ENCODE peak calls at places on chromosomes 6 and 20, in five cellular contexts. Z is mammary epithelial cell, A is heart right ventricle, G is AG09309, U is ascending aorta. F is an unnamed sample.

GRCh38 chr6:52616271-52616670 is 39.4 kb upstream of the TRAM2 start:
- DNase-seq in Z (no peak), G (no peak), U (no peak), A (no peak), F (no peak)

GRCh38 chr6:108194503-108194902 is 28.7 kb downstream of the NR2E1 start:
- DNase-seq in U (no peak), Z (no peak), G (no peak), A (no peak), F (no peak)

GRCh38 chr20:33731693-33732165 is at the start of gene ZNF341:
- DNase-seq in A (peak), U (peak), G (no peak), Z (peak), F (peak)

GRCh38 chr6:37882292-37882691 is 62.8 kb downstream of the ZFAND3 start:
- DNase-seq in G (no peak), U (no peak), A (no peak), Z (no peak), F (no peak)

GRCh38 chr6:142802124-142802523 is 142.9 kb downstream of the HIVEP2 start:
- DNase-seq in G (peak), Z (peak), U (no peak), A (no peak), F (no peak)

GRCh38 chr6:453152-453551 is 61.6 kb downstream of the IRF4 start:
- DNase-seq in U (no peak), Z (no peak), G (no peak), A (peak), F (peak)

GRCh38 chr6:149212202-149212601 is 105.3 kb upstream of the TAB2 start:
- DNase-seq in U (no peak), Z (no peak), A (no peak), G (no peak), F (no peak)

GRCh38 chr6:26107935-26108334 is 20.7 kb downstream of the HFE start:
- DNase-seq in Z (no peak), A (no peak), G (no peak), U (no peak), F (no peak)

GRCh38 chr20:986733-987355 is 15.3 kb downstream of the RSPO4 start:
- DNase-seq in G (no peak), A (no peak), Z (peak), U (no peak), F (no peak)

GRCh38 chr20:4571759-4572531 is 149.8 kb upstream of the PRND start:
- DNase-seq in U (no peak), A (no peak), Z (no peak), G (no peak), F (no peak)

GRCh38 chr6:101640131-101640530 is 246.6 kb downstream of the GRIK2 start:
- DNase-seq in A (no peak), Z (no peak), G (no peak), U (no peak), F (no peak)

GRCh38 chr20:7094438-7094997 is 327.0 kb downstream of the BMP2 start:
- DNase-seq in A (peak), G (no peak), Z (peak), U (no peak), F (peak)

GRCh38 chr6:4313044-4313686 is 177.8 kb upstream of the ECI2 start:
- DNase-seq in U (no peak), A (no peak), Z (peak), G (peak), F (no peak)

GRCh38 chr6:142030115-142030619 is 102.6 kb upstream of the GJE1 start:
- DNase-seq in U (no peak), A (no peak), G (no peak), Z (no peak), F (no peak)

GRCh38 chr6:148747145-148747492 is 289 bp downstream of the UST start:
- DNase-seq in A (peak), Z (peak), G (no peak), U (no peak), F (peak)

GRCh38 chr20:62493253-62493885 is 17.6 kb upstream of the GATA5 start:
- DNase-seq in Z (no peak), G (no peak), A (no peak), U (no peak), F (no peak)

GRCh38 chr20:54221383-54221782 is 13.5 kb downstream of the PFDN4 start:
- DNase-seq in G (no peak), U (no peak), A (no peak), Z (peak), F (no peak)

GRCh38 chr6:112269165-112269564 is 14.8 kb upstream of the LAMA4 start:
- DNase-seq in U (no peak), G (no peak), A (no peak), Z (no peak), F (no peak)

GRCh38 chr20:31985152-31985551 is 17.2 kb downstream of the XKR7 start:
- DNase-seq in U (no peak), Z (no peak), G (no peak), A (no peak), F (peak)

GRCh38 chr20:58233881-58234528 is 5.6 kb upstream of the ANKRD60 start:
- DNase-seq in U (no peak), Z (no peak), G (no peak), A (peak), F (peak)

GRCh38 chr6:139982652-139983051 is 608.2 kb upstream of the CITED2 start:
- DNase-seq in Z (no peak), U (no peak), A (no peak), G (peak), F (no peak)

GRCh38 chr20:60543598-60543997 is 585.4 kb downstream of the CDH26 start:
- DNase-seq in Z (no peak), A (no peak), G (no peak), U (no peak), F (no peak)

GRCh38 chr20:22403860-22404608 is 180.3 kb downstream of the FOXA2 start:
- DNase-seq in G (no peak), A (no peak), Z (no peak), U (no peak), F (no peak)

GRCh38 chr6:71072508-71072907 is 115.6 kb upstream of the B3GAT2 start:
- DNase-seq in U (no peak), Z (no peak), G (no peak), A (no peak), F (no peak)

GRCh38 chr6:142302427-142303190 is 802 bp downstream of the ADGRG6 start:
- DNase-seq in G (no peak), A (no peak), U (no peak), Z (peak), F (no peak)

GRCh38 chr20:49353348-49353747 is 75.5 kb upstream of the ZNFX1 start:
- DNase-seq in A (no peak), G (no peak), U (no peak), Z (no peak), F (no peak)

GRCh38 chr20:15475483-15475882 is 1097.8 kb downstream of the KIF16B start:
- DNase-seq in A (peak), U (no peak), G (no peak), Z (peak), F (no peak)

GRCh38 chr6:47854996-47855395 is 73.2 kb downstream of the OPN5 start:
- DNase-seq in Z (peak), G (no peak), A (no peak), U (no peak), F (no peak)

GRCh38 chr20:37249304-37249703 is 12.3 kb downstream of the GHRH start:
- DNase-seq in A (no peak), G (no peak), Z (no peak), U (no peak), F (no peak)

GRCh38 chr20:39358052-39358451 is 395.9 kb downstream of the DHX35 start:
- DNase-seq in G (no peak), Z (no peak), U (no peak), A (no peak), F (no peak)

GRCh38 chr20:34060970-34061369 is 51.1 kb downstream of the EIF2S2 start:
- DNase-seq in G (no peak), Z (no peak), U (no peak), A (no peak), F (no peak)

GRCh38 chr6:85435872-85436271 is 14.0 kb upstream of the NT5E start:
- DNase-seq in A (no peak), Z (no peak), G (no peak), U (no peak), F (no peak)

GRCh38 chr20:25320035-25320800 is 70.4 kb downstream of the ABHD12 start:
- DNase-seq in A (no peak), G (no peak), U (no peak), Z (no peak), F (peak)

GRCh38 chr6:99016355-99016754 is 68.6 kb upstream of the FBXL4 start:
- DNase-seq in A (no peak), Z (peak), U (no peak), G (no peak), F (no peak)

GRCh38 chr6:143538374-143538773 is 26.9 kb upstream of the FUCA2 start:
- DNase-seq in Z (no peak), A (no peak), G (no peak), U (no peak), F (no peak)

GRCh38 chr6:105135907-105136432 is 43.8 kb downstream of the POPDC3 start:
- DNase-seq in Z (peak), G (no peak), U (no peak), A (no peak), F (no peak)

GRCh38 chr20:44532248-44532980 is 10.5 kb upstream of the SERINC3 start:
- DNase-seq in G (no peak), U (no peak), A (peak), Z (no peak), F (no peak)

GRCh38 chr6:54681987-54682386 is 164.6 kb upstream of the FAM83B start:
- DNase-seq in Z (peak), U (no peak), A (no peak), G (peak), F (no peak)

GRCh38 chr20:2690718-2691117 is 1.9 kb upstream of the EBF4 start:
- DNase-seq in Z (no peak), U (no peak), G (no peak), A (no peak), F (no peak)

GRCh38 chr20:2687514-2687913 is 5.1 kb upstream of the EBF4 start:
- DNase-seq in G (no peak), U (no peak), A (no peak), Z (no peak), F (no peak)

GRCh38 chr20:2691127-2691526 is 1.5 kb upstream of the EBF4 start:
- DNase-seq in Z (no peak), U (no peak), A (no peak), G (no peak), F (no peak)

GRCh38 chr20:2690213-2690612 is 2.4 kb upstream of the EBF4 start:
- DNase-seq in G (no peak), Z (no peak), U (no peak), A (no peak), F (no peak)

DNA sequence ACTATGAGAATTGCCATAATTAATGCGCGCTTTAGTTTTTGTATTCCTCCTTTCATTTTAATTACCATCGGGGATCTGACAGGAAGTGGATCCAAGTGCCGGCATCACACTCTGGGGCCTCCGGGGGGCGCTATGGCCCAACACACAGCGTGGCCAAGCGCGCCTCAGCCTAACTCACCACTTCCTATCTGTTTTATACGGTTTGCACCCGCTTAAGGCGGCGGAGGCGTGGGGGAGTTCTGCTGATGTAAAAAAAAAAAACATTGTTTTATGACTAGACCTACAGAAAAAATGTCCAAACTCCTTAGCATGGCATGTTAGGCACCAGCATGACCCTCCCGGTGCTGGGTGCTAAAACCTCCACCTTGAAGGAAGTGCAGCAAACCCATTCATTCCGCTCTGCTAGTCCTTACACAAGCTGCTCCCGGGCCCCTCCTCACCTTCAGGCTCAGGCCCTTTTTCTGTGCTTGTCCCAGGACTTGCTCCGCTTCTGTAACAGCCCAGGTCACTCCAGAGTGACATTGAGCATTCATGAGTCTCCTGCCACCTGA is 4.5 kb upstream of the EBF4 start:
- DNase-seq in A (peak), U (no peak), G (no peak), Z (no peak), F (peak)
- TF ChIP-seq CTCF in A (peak), U (no peak), G (peak), Z (peak), F (peak)

GRCh38 chr20:18001131-18001921 is 32.5 kb downstream of the MGME1 start:
- DNase-seq in G (peak), A (peak), U (peak), Z (peak), F (no peak)
- TF ChIP-seq CTCF in G (no peak), A (no peak), U (no peak), Z (peak), F (no peak)

GRCh38 chr6:124961784-124962611 is at the start of gene RNF217:
- DNase-seq in A (peak), Z (peak), G (no peak), U (no peak), F (peak)

GRCh38 chr6:124961468-124961783 is 811 bp upstream of the RNF217 start:
- DNase-seq in A (no peak), G (no peak), U (no peak), Z (no peak), F (no peak)

GRCh38 chr6:124963416-124964083 is 1.3 kb downstream of the RNF217 start:
- DNase-seq in U (no peak), Z (no peak), G (no peak), A (no peak), F (no peak)

GRCh38 chr6:124964084-124964763 is 2.0 kb downstream of the RNF217 start:
- DNase-seq in Z (no peak), U (no peak), G (no peak), A (no peak), F (no peak)

DNA sequence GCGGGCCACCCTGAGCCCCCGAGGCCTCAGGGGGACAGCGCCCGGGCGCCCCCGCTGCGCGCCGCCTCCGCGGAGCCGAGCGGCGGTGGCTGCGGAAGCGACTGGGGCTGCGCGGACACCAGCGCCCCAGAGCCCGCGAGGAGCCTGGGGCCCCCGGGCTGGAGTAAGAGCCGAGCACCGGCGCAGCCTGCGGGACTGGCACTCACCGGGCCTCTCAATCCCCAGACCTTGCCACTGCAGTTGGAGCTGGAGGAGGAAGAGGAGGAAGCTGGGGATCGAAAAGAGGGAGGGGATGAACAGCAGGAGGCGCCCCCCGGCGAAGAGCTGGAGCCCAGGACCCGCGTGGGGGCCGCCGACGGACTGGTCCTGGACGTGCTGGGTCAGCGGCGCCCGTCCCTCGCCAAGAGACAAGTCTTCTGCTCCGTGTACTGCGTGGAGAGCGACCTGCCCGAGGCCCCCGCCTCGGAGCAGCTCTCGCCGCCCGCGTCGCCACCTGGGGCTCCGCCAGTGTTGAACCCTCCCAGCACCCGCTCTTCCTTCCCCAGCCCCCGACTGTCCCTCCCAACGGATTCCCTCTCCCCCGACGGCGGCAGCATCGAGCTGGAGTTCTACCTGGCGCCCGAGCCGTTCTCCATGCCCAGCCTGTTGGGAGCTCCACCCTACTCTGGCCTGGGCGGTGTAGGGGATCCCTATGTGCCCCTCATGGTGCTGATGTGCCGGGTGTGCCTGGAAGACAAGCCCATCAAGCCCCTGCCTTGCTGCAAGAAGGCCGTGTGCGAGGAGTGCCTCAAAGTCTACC is 579 bp downstream of the RNF217 start:
- DNase-seq in Z (peak), G (no peak), U (no peak), A (peak), F (peak)
- TF ChIP-seq CTCF in Z (peak), G (peak), U (peak), A (peak), F (no peak)

GRCh38 chr20:45538209-45538798 is 978 bp downstream of the WFDC6 start:
- DNase-seq in G (no peak), Z (peak), U (no peak), A (no peak), F (no peak)
- TF ChIP-seq CTCF in G (no peak), Z (peak), U (no peak), A (no peak), F (no peak)

F was measured in glutamatergic neuron.